ENCODE peak calls at places on chromosomes 7 and 10, in six cellular contexts. K is ELR, O is hypothalamus, P is T follicular helper cell, I is substantia nigra, Z is HEK293T. G is an unnamed sample.

GRCh38 chr10:64344211-64344610 is 823.0 kb downstream of the REEP3 start:
- DNase-seq in K (no peak), O (no peak), P (no peak), I (no peak), Z (no peak), G (no peak)

GRCh38 chr7:101108330-101108857 is 18.5 kb upstream of the SERPINE1 start:
- DNase-seq in K (no peak), O (no peak), P (no peak), I (no peak), Z (no peak), G (no peak)

GRCh38 chr7:23216021-23216420 is 30.6 kb upstream of the GPNMB start:
- DNase-seq in K (no peak), O (no peak), P (no peak), I (peak), Z (no peak), G (no peak)

GRCh38 chr7:1762238-1762945 is 92.3 kb downstream of the ELFN1 start:
- DNase-seq in K (no peak), O (no peak), P (no peak), I (no peak), Z (no peak), G (no peak)

GRCh38 chr10:13867822-13868221 is 281.1 kb downstream of the PRPF18 start:
- DNase-seq in K (no peak), O (no peak), P (no peak), I (no peak), Z (no peak), G (no peak)

GRCh38 chr10:27248215-27248614 is 7.6 kb upstream of the ACBD5 start:
- DNase-seq in K (no peak), O (no peak), P (no peak), I (no peak), Z (no peak), G (no peak)

GRCh38 chr7:139822855-139823254 is 6.2 kb upstream of the TBXAS1 start:
- DNase-seq in K (no peak), O (no peak), P (no peak), I (no peak), Z (no peak), G (no peak)

GRCh38 chr10:88810196-88810961 is 7.8 kb downstream of the LIPM start:
- DNase-seq in K (peak), O (no peak), P (no peak), I (peak), Z (peak), G (peak)

GRCh38 chr7:103504505-103505135 is 58.6 kb upstream of the SLC26A5 start:
- DNase-seq in K (no peak), O (no peak), P (no peak), I (no peak), Z (no peak), G (no peak)

GRCh38 chr10:71857934-71858890 is 7.2 kb upstream of the PSAP start:
- DNase-seq in K (no peak), O (no peak), P (no peak), I (no peak), Z (no peak), G (no peak)

GRCh38 chr10:29635711-29636144 is 957 bp upstream of the SVIL start:
- DNase-seq in K (peak), O (no peak), P (no peak), I (no peak), Z (no peak), G (peak)

GRCh38 chr10:13880760-13881159 is 294.0 kb downstream of the PRPF18 start:
- DNase-seq in K (no peak), O (no peak), P (no peak), I (no peak), Z (no peak), G (no peak)

GRCh38 chr10:119341236-119342016 is 134.1 kb downstream of the GRK5 start:
- DNase-seq in K (peak), O (no peak), P (no peak), I (no peak), Z (no peak), G (peak)

G was measured in fibroblast of villous mesenchyme.